ENCODE peak calls at places on chromosomes 1 and 21, in eight cellular contexts. O is stomach; V is CD8-positive, alpha-beta T cell; D is BJ; Z is brain microvascular endothelial cell; L is AG10803; G is choroid plexus epithelial cell; H is right lobe of liver. I is an unnamed sample.

GRCh38 chr1:63087966-63088365 is 234.4 kb upstream of the FOXD3 start:
- DNase-seq in O (no peak), V (no peak), D (no peak), Z (peak), L (no peak), G (peak), H (no peak), I (no peak)

GRCh38 chr1:204495078-204495753 is 611 bp upstream of the PIK3C2B start:
- DNase-seq in O (no peak), V (no peak), D (no peak), Z (no peak), L (no peak), G (no peak), H (no peak), I (no peak)

GRCh38 chr1:40984066-40984465 is 4.6 kb downstream of the CTPS1 start:
- DNase-seq in O (no peak), V (no peak), D (no peak), Z (no peak), L (peak), G (peak), H (no peak), I (no peak)

GRCh38 chr21:41961282-41961701 is 7.5 kb upstream of the C2CD2 start:
- DNase-seq in O (no peak), V (no peak), D (no peak), Z (no peak), L (no peak), G (no peak), H (no peak), I (no peak)

GRCh38 chr1:227894306-227894721 is 53.4 kb downstream of the WNT9A start:
- DNase-seq in O (peak), V (no peak), D (no peak), Z (no peak), L (no peak), G (no peak), H (no peak), I (no peak)

GRCh38 chr1:28027660-28028059 is 60.8 kb downstream of the EYA3 start:
- DNase-seq in O (no peak), V (no peak), D (no peak), Z (no peak), L (no peak), G (no peak), H (no peak), I (no peak)

GRCh38 chr21:39156024-39156423 is 27.2 kb downstream of the PSMG1 start:
- DNase-seq in O (no peak), V (no peak), D (no peak), Z (peak), L (no peak), G (peak), H (no peak), I (no peak)

GRCh38 chr1:87783315-87783714 is 454.6 kb downstream of the LMO4 start:
- DNase-seq in O (no peak), V (no peak), D (no peak), Z (no peak), L (no peak), G (no peak), H (no peak), I (no peak)

GRCh38 chr1:20265243-20265642 is 25.4 kb upstream of the VWA5B1 start:
- DNase-seq in O (no peak), V (no peak), D (no peak), Z (no peak), L (no peak), G (peak), H (no peak), I (no peak)

GRCh38 chr1:231612393-231613089 is 14.0 kb upstream of the DISC1 start:
- DNase-seq in O (peak), V (peak), D (no peak), Z (no peak), L (no peak), G (no peak), H (peak), I (no peak)

GRCh38 chr1:26324550-26324949 is 6.8 kb downstream of the CD52 start:
- DNase-seq in O (no peak), V (no peak), D (no peak), Z (no peak), L (no peak), G (no peak), H (no peak), I (no peak)

GRCh38 chr1:111201275-111202090 is 1.0 kb upstream of the DENND2D start:
- DNase-seq in O (no peak), V (no peak), D (no peak), Z (no peak), L (no peak), G (no peak), H (no peak), I (no peak)

GRCh38 chr1:111198836-111199235 is 1.6 kb downstream of the DENND2D start:
- DNase-seq in O (no peak), V (no peak), D (no peak), Z (no peak), L (no peak), G (no peak), H (no peak), I (no peak)

GRCh38 chr1:111200802-111201161 is 336 bp upstream of the DENND2D start:
- DNase-seq in O (no peak), V (no peak), D (no peak), Z (no peak), L (no peak), G (no peak), H (no peak), I (no peak)

GRCh38 chr1:111199329-111199728 is 1.1 kb downstream of the DENND2D start:
- DNase-seq in O (no peak), V (no peak), D (no peak), Z (no peak), L (no peak), G (no peak), H (no peak), I (no peak)

DNA sequence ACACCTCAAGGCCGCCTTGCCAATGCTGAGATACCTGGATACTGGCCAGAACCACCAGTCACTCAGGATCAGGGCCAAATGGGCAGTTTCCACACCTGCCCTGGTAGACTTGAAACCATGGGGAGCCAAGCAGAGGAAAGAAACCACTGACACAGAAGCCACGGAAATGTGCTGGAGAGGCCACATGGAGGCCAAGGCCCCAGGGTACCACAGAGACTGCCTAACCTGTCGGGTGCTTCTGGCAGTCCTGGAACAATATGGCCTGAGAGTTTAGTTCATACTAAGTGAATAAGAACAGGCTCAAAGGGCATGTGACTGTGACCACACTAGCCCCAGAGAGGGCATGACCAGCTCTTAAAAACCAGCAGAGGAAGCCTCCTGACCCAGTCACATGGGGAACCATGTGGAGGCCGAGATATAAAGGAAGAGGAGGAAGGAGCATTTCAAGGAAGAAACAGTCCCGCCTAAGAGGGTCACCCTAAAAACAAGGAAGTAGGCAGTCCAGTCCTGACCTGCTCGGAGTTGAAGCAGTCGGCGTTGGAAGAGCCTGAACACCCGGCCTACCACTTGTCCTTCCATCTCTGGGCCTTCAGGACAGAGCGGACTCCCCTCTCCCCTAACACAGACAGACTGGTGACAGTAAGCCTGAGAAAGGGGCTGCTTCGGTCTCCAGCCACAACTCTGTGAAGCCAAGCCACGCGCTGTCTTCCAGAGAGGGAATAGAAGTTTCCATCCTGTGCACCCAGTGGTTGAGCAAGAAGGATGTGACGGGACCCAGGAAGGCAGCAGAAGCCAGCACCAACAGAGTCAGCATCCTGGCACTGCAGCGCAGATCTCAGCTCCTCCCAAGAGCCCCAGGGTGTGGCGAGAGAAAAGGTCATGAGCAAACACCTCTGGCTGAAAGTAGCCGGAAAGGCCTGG is at the start of gene DENND2D:
- DNase-seq in O (peak), V (peak), D (no peak), Z (no peak), L (no peak), G (no peak), H (peak), I (no peak)
- H3K4me3 ChIP-seq in O (peak), V (peak), D (no peak), Z (no peak), L (no peak), G (no peak), H (peak), I (no peak)

GRCh38 chr1:169788402-169788801 is 6.3 kb downstream of the METTL18 start:
- DNase-seq in O (no peak), V (no peak), D (no peak), Z (no peak), L (no peak), G (no peak), H (no peak), I (no peak)

GRCh38 chr1:169784102-169784501 is 10.6 kb downstream of the METTL18 start:
- DNase-seq in O (no peak), V (no peak), D (no peak), Z (no peak), L (no peak), G (peak), H (no peak), I (no peak)

GRCh38 chr1:169782596-169782995 is 12.1 kb downstream of the METTL18 start:
- DNase-seq in O (no peak), V (no peak), D (no peak), Z (no peak), L (no peak), G (no peak), H (no peak), I (no peak)

GRCh38 chr1:169786974-169787373 is 7.7 kb downstream of the METTL18 start:
- DNase-seq in O (no peak), V (no peak), D (no peak), Z (no peak), L (no peak), G (no peak), H (no peak), I (no peak)

GRCh38 chr1:169785267-169785666 is 9.4 kb downstream of the METTL18 start:
- DNase-seq in O (no peak), V (no peak), D (no peak), Z (no peak), L (no peak), G (no peak), H (no peak), I (no peak)
- TF ChIP-seq CTCF in O (no peak), V (no peak), D (no peak), Z (no peak), L (no peak), G (no peak), H (no peak), I (no peak)

GRCh38 chr1:167676205-167676915 is 45.4 kb upstream of the MPZL1 start:
- DNase-seq in O (no peak), V (no peak), D (no peak), Z (no peak), L (no peak), G (no peak), H (no peak), I (no peak)
- H3K4me3 ChIP-seq in O (no peak), V (no peak), D (no peak), Z (no peak), L (no peak), G (no peak), H (no peak), I (no peak)

GRCh38 chr1:160942926-160943325 is 11.7 kb downstream of the ITLN2 start:
- DNase-seq in O (no peak), V (no peak), D (no peak), Z (no peak), L (no peak), G (peak), H (no peak), I (no peak)
- TF ChIP-seq CTCF in O (no peak), V (no peak), D (no peak), Z (no peak), L (peak), G (peak), H (peak), I (no peak)

I was measured in HFF-Myc.